ENCODE peak calls at places on chromosomes 7 and 10, in eight cellular contexts. I, E, Z, O, T, A, B and Y are unnamed samples. For H3K27me3, the result is how much of the 10 kb centered on the place peaks cover.

GRCh38 chr10:103917326-103918052 is 495 bp downstream of the STN1 start:
- DNase-seq in I (no peak), E (peak), Z (no peak), O (no peak), T (peak), A (no peak), B (no peak), Y (peak)

GRCh38 chr7:101744588-101744987 is 72.8 kb upstream of the CUX1 start:
- DNase-seq in I (no peak), E (no peak), Z (no peak), O (no peak), T (no peak), A (no peak), B (peak), Y (no peak)

GRCh38 chr10:124044143-124044862 is 49.1 kb downstream of the CHST15 start:
- DNase-seq in I (no peak), E (no peak), Z (peak), O (no peak), T (no peak), A (no peak), B (no peak), Y (no peak)

GRCh38 chr10:124614003-124614659 is 130.0 kb downstream of the FAM53B start:
- DNase-seq in I (no peak), E (no peak), Z (no peak), O (no peak), T (no peak), A (no peak), B (no peak), Y (no peak)

GRCh38 chr10:93288679-93289634 is 193.2 kb downstream of the MYOF start:
- DNase-seq in I (peak), E (peak), Z (peak), O (peak), T (peak), A (peak), B (peak), Y (peak)

GRCh38 chr7:46015107-46015868 is 94.2 kb upstream of the IGFBP3 start:
- DNase-seq in I (no peak), E (no peak), Z (peak), O (no peak), T (peak), A (peak), B (peak), Y (no peak)

GRCh38 chr10:109218207-109218606 is 705.1 kb downstream of the XPNPEP1 start:
- DNase-seq in I (no peak), E (no peak), Z (no peak), O (no peak), T (no peak), A (no peak), B (no peak), Y (no peak)

GRCh38 chr10:11685787-11686218 is 56.4 kb upstream of the ECHDC3 start:
- DNase-seq in I (peak), E (peak), Z (peak), O (no peak), T (peak), A (peak), B (no peak), Y (peak)

GRCh38 chr10:129063212-129063611 is 403.8 kb upstream of the MGMT start:
- DNase-seq in I (no peak), E (no peak), Z (no peak), O (no peak), T (no peak), A (no peak), B (no peak), Y (no peak)

GRCh38 chr10:1156921-1157614 is 100.9 kb downstream of the WDR37 start:
- DNase-seq in I (no peak), E (no peak), Z (no peak), O (no peak), T (no peak), A (no peak), B (no peak), Y (no peak)

GRCh38 chr7:26704786-26705185 is 159.6 kb downstream of the SKAP2 start:
- DNase-seq in I (peak), E (no peak), Z (no peak), O (no peak), T (no peak), A (no peak), B (no peak), Y (no peak)

GRCh38 chr7:149869867-149870266 is 3.9 kb upstream of the ATP6V0E2 start:
- DNase-seq in I (no peak), E (no peak), Z (no peak), O (no peak), T (no peak), A (no peak), B (peak), Y (no peak)

GRCh38 chr10:80406249-80406648 is 2.1 kb upstream of the PRXL2A start:
- DNase-seq in I (no peak), E (no peak), Z (no peak), O (no peak), T (no peak), A (no peak), B (no peak), Y (no peak)

GRCh38 chr7:130491841-130492518 is at the start of gene MEST:
- DNase-seq in I (peak), E (no peak), Z (no peak), O (no peak), T (peak), A (peak), B (peak), Y (peak)

GRCh38 chr7:130912086-130912909 is 178.3 kb upstream of the KLF14 start:
- DNase-seq in I (peak), E (no peak), Z (no peak), O (peak), T (no peak), A (no peak), B (no peak), Y (no peak)

GRCh38 chr10:95663496-95663895 is 7.0 kb upstream of the ALDH18A1 start:
- DNase-seq in I (no peak), E (no peak), Z (no peak), O (no peak), T (no peak), A (no peak), B (no peak), Y (no peak)

GRCh38 chr7:14639801-14640200 is 262.8 kb downstream of the DGKB start:
- DNase-seq in I (no peak), E (no peak), Z (no peak), O (no peak), T (no peak), A (no peak), B (no peak), Y (no peak)

GRCh38 chr7:129951076-129952011 is 1.4 kb downstream of the UBE2H start:
- DNase-seq in I (peak), E (peak), Z (no peak), O (no peak), T (peak), A (peak), B (peak), Y (peak)

GRCh38 chr10:121914661-121915060 is 13.2 kb downstream of the ATE1 start:
- DNase-seq in I (no peak), E (no peak), Z (no peak), O (no peak), T (no peak), A (no peak), B (no peak), Y (no peak)

GRCh38 chr10:5040781-5041470 is 37.3 kb upstream of the AKR1C2 start:
- DNase-seq in I (no peak), E (no peak), Z (no peak), O (no peak), T (no peak), A (peak), B (no peak), Y (no peak)

GRCh38 chr10:27383595-27384542 is 120.2 kb upstream of the RAB18 start:
- DNase-seq in I (no peak), E (no peak), Z (no peak), O (no peak), T (no peak), A (no peak), B (no peak), Y (no peak)

GRCh38 chr7:101093907-101094306 is 8.6 kb downstream of the TRIM56 start:
- DNase-seq in I (no peak), E (no peak), Z (no peak), O (peak), T (no peak), A (no peak), B (no peak), Y (no peak)

GRCh38 chr10:86103391-86104101 is 263.0 kb downstream of the GRID1 start:
- DNase-seq in I (no peak), E (no peak), Z (no peak), O (no peak), T (no peak), A (peak), B (peak), Y (no peak)

GRCh38 chr7:150476819-150477631 is 26.6 kb downstream of the GIMAP8 start:
- DNase-seq in I (no peak), E (no peak), Z (no peak), O (no peak), T (no peak), A (no peak), B (no peak), Y (no peak)

GRCh38 chr7:139095194-139095659 is 14.3 kb downstream of the ZC3HAV1 start:
- DNase-seq in I (no peak), E (peak), Z (peak), O (no peak), T (no peak), A (no peak), B (peak), Y (no peak)

GRCh38 chr10:34985823-34986222 is 104.3 kb downstream of the CUL2 start:
- DNase-seq in I (no peak), E (no peak), Z (no peak), O (no peak), T (no peak), A (peak), B (peak), Y (no peak)

GRCh38 chr7:9939171-9939570 is 1034.5 kb upstream of the PHF14 start:
- DNase-seq in I (no peak), E (no peak), Z (no peak), O (no peak), T (no peak), A (no peak), B (no peak), Y (no peak)

GRCh38 chr10:30151581-30152389 is 92.4 kb upstream of the JCAD start:
- DNase-seq in I (no peak), E (peak), Z (no peak), O (peak), T (peak), A (peak), B (peak), Y (no peak)

GRCh38 chr7:45092100-45092930 is 3.5 kb upstream of the NACAD start:
- DNase-seq in I (no peak), E (no peak), Z (no peak), O (peak), T (no peak), A (no peak), B (peak), Y (no peak)

GRCh38 chr7:112782498-112782897 is 7.7 kb downstream of the TMEM168 start:
- DNase-seq in I (no peak), E (no peak), Z (no peak), O (no peak), T (no peak), A (no peak), B (no peak), Y (no peak)

GRCh38 chr7:91265693-91266066 is 1.4 kb downstream of the FZD1 start:
- DNase-seq in I (no peak), E (no peak), Z (no peak), O (no peak), T (no peak), A (no peak), B (peak), Y (peak)

GRCh38 chr10:46515402-46516192 is 40.9 kb downstream of the GPRIN2 start:
- DNase-seq in I (no peak), E (no peak), Z (peak), O (no peak), T (no peak), A (no peak), B (peak), Y (no peak)

GRCh38 chr7:37669818-37670217 is 13.7 kb upstream of the GPR141 start:
- DNase-seq in I (no peak), E (no peak), Z (no peak), O (no peak), T (no peak), A (no peak), B (no peak), Y (no peak)

GRCh38 chr10:72691470-72692056 is 380 bp upstream of the MCU start:
- DNase-seq in I (no peak), E (no peak), Z (no peak), O (no peak), T (no peak), A (no peak), B (no peak), Y (no peak)

GRCh38 chr7:95250591-95250990 is 73.7 kb downstream of the PON1 start:
- DNase-seq in I (no peak), E (no peak), Z (peak), O (no peak), T (no peak), A (no peak), B (no peak), Y (no peak)

GRCh38 chr7:17307033-17307432 is 8.6 kb downstream of the AHR start:
- DNase-seq in I (no peak), E (no peak), Z (no peak), O (no peak), T (peak), A (no peak), B (no peak), Y (no peak)

GRCh38 chr7:138542183-138542582 is 82.1 kb downstream of the TRIM24 start:
- DNase-seq in I (no peak), E (no peak), Z (no peak), O (no peak), T (no peak), A (no peak), B (no peak), Y (no peak)

GRCh38 chr10:48449501-48450232 is 143.2 kb downstream of the MAPK8 start:
- DNase-seq in I (peak), E (peak), Z (peak), O (no peak), T (no peak), A (no peak), B (no peak), Y (peak)

GRCh38 chr7:24573554-24574338 is 494 bp downstream of the PALS2 start:
- DNase-seq in I (peak), E (peak), Z (peak), O (no peak), T (peak), A (peak), B (peak), Y (peak)

GRCh38 chr10:110612073-110612472 is 32.1 kb upstream of the RBM20 start:
- DNase-seq in I (no peak), E (no peak), Z (no peak), O (no peak), T (no peak), A (no peak), B (no peak), Y (no peak)
- H3K4me3 ChIP-seq in I (no peak), E (no peak), Z (no peak), O (no peak), T (no peak), A (no peak), B (no peak), Y (no peak)

GRCh38 chr7:29141981-29142380 is 4.4 kb downstream of the CPVL start:
- DNase-seq in I (no peak), E (no peak), Z (no peak), O (no peak), T (no peak), A (no peak), B (no peak), Y (no peak)
- H3K27me3 ChIP-seq in I (under half), E (under half), Z (under half), O (under half), T (under half), A (under half), B (under half), Y (under half)

DNA sequence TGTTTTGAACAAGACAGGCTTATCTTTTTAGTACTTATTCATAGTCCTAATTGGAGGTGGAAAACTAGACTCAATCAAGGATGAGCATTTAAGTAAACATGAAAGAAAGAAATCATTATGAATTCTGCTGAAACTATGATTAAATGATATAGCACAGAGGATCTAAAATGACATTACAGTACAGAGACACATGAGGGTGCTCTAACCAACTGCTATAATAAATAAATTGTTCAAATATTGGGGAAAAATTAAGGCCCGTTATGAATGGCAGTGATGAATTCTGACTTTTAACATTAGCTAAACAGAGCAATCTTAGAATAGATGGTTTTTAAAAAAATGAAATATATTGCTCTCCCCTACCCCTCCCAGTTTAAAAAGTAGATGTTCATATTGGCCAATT is 10.3 kb downstream of the WNT2 start:
- DNase-seq in I (no peak), E (no peak), Z (no peak), O (no peak), T (no peak), A (no peak), B (no peak), Y (no peak)
- TF ChIP-seq CTCF in I (no peak), E (no peak), Z (no peak), O (peak), T (no peak), A (peak), B (peak), Y (peak)

DNA sequence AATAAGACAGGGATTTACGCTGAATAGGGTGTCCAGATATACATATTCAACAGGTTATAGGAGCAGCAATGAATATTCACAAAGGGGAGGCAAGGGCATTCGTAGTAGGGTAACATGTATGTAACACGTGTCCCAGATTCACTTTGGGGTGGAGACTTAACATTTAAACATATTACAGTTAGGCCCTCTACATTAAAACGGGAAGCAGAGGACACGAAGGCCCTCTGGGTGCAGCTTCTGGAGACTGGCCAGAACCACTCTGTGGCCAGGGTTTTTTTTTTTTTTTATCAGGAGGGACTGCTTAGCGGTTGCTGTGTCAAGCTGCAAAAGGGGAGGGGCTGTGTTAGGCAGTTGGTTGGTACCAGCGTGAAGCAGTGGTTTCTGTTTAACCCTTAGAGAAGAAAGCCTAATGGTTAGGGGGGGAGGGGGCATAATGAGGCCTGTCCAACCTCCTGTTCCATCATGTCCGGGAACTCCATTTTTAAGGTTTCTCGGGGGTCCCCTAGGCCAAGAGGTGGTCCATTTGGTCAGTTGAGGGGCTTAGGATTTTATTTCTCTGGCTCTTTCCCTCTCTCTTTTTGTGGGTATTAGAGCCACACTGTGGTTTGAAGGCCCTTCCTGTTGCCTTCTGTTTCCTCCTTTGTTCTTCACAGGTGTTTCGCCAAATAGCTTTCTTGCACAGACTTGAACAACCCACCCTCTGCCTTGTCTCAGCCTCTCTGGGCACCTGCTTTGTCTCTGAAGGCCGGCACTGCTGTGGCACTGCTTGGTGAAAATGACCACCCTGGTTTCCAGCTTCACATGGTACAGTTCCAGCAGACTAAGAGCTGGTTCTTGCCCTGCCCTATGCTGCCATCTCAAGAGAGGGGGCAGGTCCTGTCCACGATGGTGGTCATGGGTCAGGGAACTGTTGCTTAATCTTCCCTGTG is 26.4 kb downstream of the PRF1 start:
- DNase-seq in I (no peak), E (peak), Z (peak), O (no peak), T (peak), A (peak), B (no peak), Y (peak)
- H3K4me3 ChIP-seq in I (no peak), E (no peak), Z (no peak), O (no peak), T (no peak), A (no peak), B (no peak), Y (no peak)

DNA sequence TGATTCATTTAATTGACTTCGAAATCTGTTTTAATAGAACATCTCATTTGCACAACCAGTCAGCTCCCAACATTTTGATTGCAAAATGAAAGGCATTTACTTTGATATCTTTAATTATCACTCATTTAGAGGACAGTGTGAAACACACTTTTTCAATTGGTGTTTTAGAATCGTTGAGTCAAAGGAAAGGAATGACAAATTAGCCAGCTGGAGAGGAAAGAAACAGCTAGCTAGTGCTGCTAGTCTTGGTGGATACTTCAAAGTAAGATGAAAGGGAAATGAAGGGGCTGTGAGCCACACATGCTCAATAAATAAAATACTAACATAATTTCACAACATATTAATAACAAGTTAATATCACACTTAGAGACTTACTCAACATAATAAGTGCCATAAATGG is 570.2 kb downstream of the PHTF2 start:
- DNase-seq in I (no peak), E (no peak), Z (no peak), O (no peak), T (no peak), A (no peak), B (no peak), Y (no peak)
- H3K27me3 ChIP-seq in I (under half), E (under half), Z (under half), O (under half), T (under half), A (under half), B (under half), Y (under half)

GRCh38 chr10:133257489-133258065 is 19.1 kb downstream of the ADAM8 start:
- DNase-seq in I (peak), E (peak), Z (peak), O (no peak), T (peak), A (peak), B (peak), Y (peak)
- TF ChIP-seq CTCF in I (peak), E (no peak), Z (peak), O (peak), T (peak), A (peak), B (peak), Y (peak)